ENCODE peak calls at places on chromosome 9, in eight cellular contexts. W is kidney, D is mammary epithelial cell, X is pancreas, O is neural progenitor cell, C is spleen, E is upper lobe of right lung, S is thoracic aorta. P is an unnamed sample.

GRCh38 chr9:117523531-117524153 is 108.8 kb upstream of the ASTN2 start:
- DNase-seq in W (no peak), D (no peak), X (no peak), O (no peak), C (no peak), E (no peak), S (no peak), P (no peak)

GRCh38 chr9:110752766-110753165 is 84.2 kb downstream of the MUSK start:
- DNase-seq in W (no peak), D (peak; percentile 95), X (no peak), O (no peak), C (no peak), E (no peak), S (no peak), P (peak; percentile 99)

GRCh38 chr9:127130661-127131538 is 8.5 kb upstream of the ANGPTL2 start:
- DNase-seq in W (no peak), D (peak; percentile 84), X (no peak), O (no peak), C (no peak), E (peak; percentile 69), S (no peak), P (peak; percentile 94)

GRCh38 chr9:97983524-97984187 is 515 bp downstream of the ANP32B start:
- DNase-seq in W (peak; percentile 86), D (peak; percentile 51), X (no peak), O (peak; percentile 68), C (peak; percentile 93), E (peak; percentile 86), S (no peak), P (peak; percentile 1)

GRCh38 chr9:129343697-129344375 is 165.8 kb upstream of the IER5L start:
- DNase-seq in W (no peak), D (no peak), X (no peak), O (no peak), C (peak; percentile 90), E (peak; percentile 91), S (no peak), P (no peak)

GRCh38 chr9:2116073-2116472 is 100.9 kb downstream of the SMARCA2 start:
- DNase-seq in W (no peak), D (peak; percentile 18), X (no peak), O (peak; percentile 57), C (no peak), E (no peak), S (no peak), P (peak; percentile 23)

GRCh38 chr9:87382902-87383301 is 114.8 kb upstream of the DAPK1 start:
- DNase-seq in W (no peak), D (peak; percentile 74), X (no peak), O (no peak), C (no peak), E (no peak), S (no peak), P (peak; percentile 72)

GRCh38 chr9:81720450-81721086 is 31.2 kb upstream of the TLE1 start:
- DNase-seq in W (no peak), D (no peak), X (no peak), O (no peak), C (no peak), E (no peak), S (no peak), P (no peak)

GRCh38 chr9:69171049-69171448 is 3.0 kb upstream of the TJP2 start:
- DNase-seq in W (no peak), D (peak; percentile 100), X (no peak), O (no peak), C (no peak), E (no peak), S (no peak), P (peak; percentile 99)

GRCh38 chr9:113233146-113233545 is 11.8 kb downstream of the SLC31A1 start:
- DNase-seq in W (no peak), D (no peak), X (no peak), O (no peak), C (no peak), E (no peak), S (no peak), P (peak; percentile 45)

GRCh38 chr9:129481824-129482511 is 138.9 kb downstream of the C9orf50 start:
- DNase-seq in W (peak; percentile 90), D (no peak), X (no peak), O (peak; percentile 48), C (peak; percentile 80), E (no peak), S (no peak), P (no peak)

GRCh38 chr9:137317979-137318511 is 16.0 kb upstream of the NRARP start:
- DNase-seq in W (peak; percentile 69), D (no peak), X (no peak), O (no peak), C (peak; percentile 71), E (no peak), S (no peak), P (no peak)

GRCh38 chr9:4581031-4581760 is 80.9 kb upstream of the PLPP6 start:
- DNase-seq in W (no peak), D (no peak), X (no peak), O (no peak), C (no peak), E (no peak), S (no peak), P (no peak)

GRCh38 chr9:4583001-4583400 is 79.1 kb upstream of the PLPP6 start:
- DNase-seq in W (no peak), D (no peak), X (no peak), O (no peak), C (no peak), E (no peak), S (no peak), P (no peak)

GRCh38 chr9:4579011-4579410 is 83.1 kb upstream of the PLPP6 start:
- DNase-seq in W (no peak), D (no peak), X (no peak), O (no peak), C (no peak), E (no peak), S (no peak), P (no peak)

GRCh38 chr9:4584636-4585035 is 77.5 kb upstream of the PLPP6 start:
- DNase-seq in W (no peak), D (no peak), X (no peak), O (no peak), C (no peak), E (no peak), S (no peak), P (no peak)

GRCh38 chr9:4581861-4582565 is 80.1 kb upstream of the PLPP6 start:
- DNase-seq in W (no peak), D (no peak), X (no peak), O (no peak), C (no peak), E (no peak), S (no peak), P (no peak)
- H3K36me3 ChIP-seq in W (peaks cover 29% of the 10 kb centered on the region), D (no peaks in the 10 kb centered on the region), X (no peaks in the 10 kb centered on the region), O (no peaks in the 10 kb centered on the region), C (no peaks in the 10 kb centered on the region), E (peaks cover 9% of the 10 kb centered on the region), S (no peaks in the 10 kb centered on the region), P (no peaks in the 10 kb centered on the region)

GRCh38 chr9:77759391-77759790 is 111.3 kb upstream of the GNA14 start:
- DNase-seq in W (no peak), D (no peak), X (no peak), O (no peak), C (no peak), E (no peak), S (no peak), P (no peak)

GRCh38 chr9:77753183-77753582 is 105.1 kb upstream of the GNA14 start:
- DNase-seq in W (no peak), D (no peak), X (no peak), O (no peak), C (no peak), E (no peak), S (no peak), P (no peak)

GRCh38 chr9:77752566-77752965 is 104.4 kb upstream of the GNA14 start:
- DNase-seq in W (no peak), D (no peak), X (no peak), O (no peak), C (no peak), E (no peak), S (no peak), P (no peak)

GRCh38 chr9:77751341-77752091 is 103.4 kb upstream of the GNA14 start:
- DNase-seq in W (no peak), D (peak; percentile 23), X (no peak), O (peak; percentile 70), C (no peak), E (no peak), S (no peak), P (peak; percentile 51)

GRCh38 chr9:77756449-77756848 is 108.3 kb upstream of the GNA14 start:
- DNase-seq in W (no peak), D (no peak), X (no peak), O (no peak), C (no peak), E (no peak), S (no peak), P (no peak)
- TF ChIP-seq CTCF in W (no peak), D (peak; percentile 3), X (no peak), O (no peak), C (no peak), E (no peak), S (no peak), P (no peak)

GRCh38 chr9:107647611-107648010 is 158.0 kb upstream of the KLF4 start:
- DNase-seq in W (no peak), D (no peak), X (no peak), O (no peak), C (no peak), E (no peak), S (no peak), P (no peak)

GRCh38 chr9:107645464-107645833 is 155.9 kb upstream of the KLF4 start:
- DNase-seq in W (no peak), D (no peak), X (no peak), O (no peak), C (no peak), E (no peak), S (no peak), P (no peak)

GRCh38 chr9:107650995-107651394 is 161.4 kb upstream of the KLF4 start:
- DNase-seq in W (no peak), D (no peak), X (no peak), O (no peak), C (no peak), E (no peak), S (no peak), P (no peak)

GRCh38 chr9:107650321-107650720 is 160.8 kb upstream of the KLF4 start:
- DNase-seq in W (no peak), D (no peak), X (no peak), O (no peak), C (no peak), E (no peak), S (no peak), P (no peak)

GRCh38 chr9:107648153-107648716 is 158.7 kb upstream of the KLF4 start:
- DNase-seq in W (no peak), D (no peak), X (no peak), O (no peak), C (no peak), E (no peak), S (no peak), P (no peak)
- H3K4me3 ChIP-seq in W (no peak overlapping the region), D (no peak overlapping the region), X (no peak overlapping the region), O (no peak overlapping the region), C (no peak overlapping the region), E (no peak overlapping the region), S (no peak overlapping the region), P (no peak overlapping the region)

DNA sequence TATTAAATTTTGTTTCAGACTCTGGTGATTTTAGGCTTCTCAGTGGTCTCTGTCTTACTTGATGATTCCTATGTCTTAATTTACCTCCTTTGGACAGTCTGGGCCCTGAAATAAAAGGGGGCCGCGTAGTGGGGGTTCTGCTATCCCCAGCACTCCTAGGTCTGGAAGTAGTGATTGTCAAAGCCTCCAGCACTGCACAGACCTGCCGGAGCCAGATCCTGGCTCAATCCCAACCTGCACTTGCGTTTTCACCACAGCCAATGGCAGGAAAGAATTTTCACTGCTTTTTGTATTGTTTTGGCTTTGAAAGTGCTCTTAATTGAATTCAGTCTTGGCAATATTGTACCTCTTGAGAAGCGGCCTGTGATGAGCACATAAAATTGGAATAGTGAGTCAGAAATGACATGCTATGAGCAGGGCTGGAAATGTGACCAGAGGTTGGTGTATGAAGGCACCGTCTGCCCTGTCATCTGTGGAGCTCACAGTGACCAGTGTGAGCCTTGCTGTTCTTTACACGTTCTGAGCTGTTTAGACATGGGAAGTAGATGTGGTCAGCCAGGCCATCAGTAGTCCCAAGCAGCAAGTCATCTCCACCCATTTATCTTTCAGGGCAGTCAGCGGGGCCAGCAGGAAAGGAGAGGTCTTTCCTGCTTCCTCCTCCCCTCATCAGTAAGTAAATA is 41.5 kb downstream of the SECISBP2 start:
- DNase-seq in W (no peak), D (no peak), X (no peak), O (no peak), C (no peak), E (no peak), S (no peak), P (no peak)
- H3K36me3 ChIP-seq in W (peaks cover 52% of the 10 kb centered on the region), D (peaks cover 5% of the 10 kb centered on the region), X (peaks cover 64% of the 10 kb centered on the region), O (no peaks in the 10 kb centered on the region), C (peaks cover 95% of the 10 kb centered on the region), E (peaks cover 79% of the 10 kb centered on the region), S (peaks cover 55% of the 10 kb centered on the region), P (peaks cover 24% of the 10 kb centered on the region)